ENCODE peak calls at places on chromosome 13, in five cellular contexts. R, N, C, I and L are unnamed samples.

GRCh38 chr13:69296130-69296529 is 811.5 kb upstream of the ATXN8OS start:
- DNase-seq in R (no peak), N (no peak), C (no peak), I (no peak), L (no peak)

GRCh38 chr13:23980160-23980551 is 82.9 kb upstream of the C1QTNF9B start:
- DNase-seq in R (peak; percentile 94), N (peak; percentile 60), C (peak; percentile 88), I (peak; percentile 84), L (peak; percentile 66)

GRCh38 chr13:110312669-110313031 is 5.6 kb downstream of the COL4A2 start:
- DNase-seq in R (no peak), N (no peak), C (no peak), I (no peak), L (no peak)

GRCh38 chr13:99004931-99005330 is 27.1 kb upstream of the DOCK9 start:
- DNase-seq in R (no peak), N (no peak), C (no peak), I (no peak), L (no peak)

GRCh38 chr13:40388617-40389016 is 277.8 kb downstream of the FOXO1 start:
- DNase-seq in R (peak; percentile 58), N (peak; percentile 22), C (no peak), I (peak; percentile 86), L (peak; percentile 46)

GRCh38 chr13:110546933-110547332 is 14.6 kb downstream of the RAB20 start:
- DNase-seq in R (no peak), N (no peak), C (no peak), I (no peak), L (no peak)

GRCh38 chr13:40116008-40116407 is 460.5 kb downstream of the COG6 start:
- DNase-seq in R (peak; percentile 26), N (no peak), C (no peak), I (peak; percentile 37), L (no peak)

GRCh38 chr13:40445557-40445990 is 220.9 kb downstream of the FOXO1 start:
- DNase-seq in R (peak; percentile 83), N (no peak), C (peak; percentile 32), I (no peak), L (peak; percentile 80)

GRCh38 chr13:113431171-113431570 is 22.1 kb downstream of the ADPRHL1 start:
- DNase-seq in R (no peak), N (no peak), C (no peak), I (no peak), L (no peak)

GRCh38 chr13:91729859-91730258 is 331.4 kb downstream of the GPC5 start:
- DNase-seq in R (no peak), N (no peak), C (no peak), I (no peak), L (no peak)